ENCODE peak calls at places on chromosome 12, in six cellular contexts. R, W, J, V, A and Z are unnamed samples.
A peak's percentile ranks its signal among the peaks of the same experiment; 100 is the strongest.

GRCh38 chr12:111687255-111687654 is 1.4 kb downstream of the ACAD10 start:
- DNase-seq in W (no peak), R (no peak), J (no peak), V (no peak), A (no peak), Z (peak; percentile 10)

GRCh38 chr12:98397323-98398105 is 117.9 kb upstream of the TMPO start:
- DNase-seq in J (peak; percentile 70), R (peak; percentile 84), W (peak; percentile 56), A (peak; percentile 91), V (peak; percentile 85), Z (peak; percentile 65)

GRCh38 chr12:4214912-4215861 is 58.4 kb upstream of the CCND2 start:
- DNase-seq in J (no peak), V (peak; percentile 79), R (peak; percentile 75), W (no peak), A (peak; percentile 91), Z (peak; percentile 26)

GRCh38 chr12:28569698-28570411 is 379.6 kb downstream of the CCDC91 start:
- DNase-seq in A (no peak), R (no peak), W (no peak), J (no peak), V (no peak), Z (no peak)

GRCh38 chr12:120445911-120446909 is at the start of the genes GATC and TRIAP1:
- DNase-seq in J (peak; percentile 83), R (peak; percentile 85), A (peak; percentile 96), W (peak; percentile 79), V (peak; percentile 93), Z (peak; percentile 93)

GRCh38 chr12:98644433-98644711 is 216 bp downstream of the IKBIP start:
- DNase-seq in R (no peak), J (no peak), W (no peak), A (no peak), V (no peak), Z (no peak)

GRCh38 chr12:6278439-6279255 is 31.8 kb upstream of the PLEKHG6 start:
- DNase-seq in A (peak; percentile 96), V (peak; percentile 93), R (peak; percentile 91), J (peak; percentile 78), W (peak; percentile 71), Z (peak; percentile 83)

GRCh38 chr12:70236990-70237389 is 6.2 kb upstream of the CNOT2 start:
- DNase-seq in W (no peak), R (no peak), A (no peak), V (no peak), J (no peak), Z (no peak)

GRCh38 chr12:131137836-131138637 is 184.3 kb downstream of the ADGRD1 start:
- DNase-seq in V (no peak), J (no peak), W (no peak), A (peak; percentile 67), R (peak; percentile 58), Z (no peak)

GRCh38 chr12:99131761-99132199 is 486.7 kb downstream of the APAF1 start:
- DNase-seq in R (no peak), W (no peak), A (no peak), V (peak; percentile 61), J (no peak), Z (no peak)

GRCh38 chr12:117282490-117282889 is 78.9 kb downstream of the NOS1 start:
- DNase-seq in W (no peak), A (no peak), R (no peak), V (no peak), J (no peak), Z (no peak)

GRCh38 chr12:45343269-45344051 is 127.6 kb downstream of the ANO6 start:
- DNase-seq in A (no peak), V (no peak), W (no peak), R (no peak), J (no peak), Z (no peak)

DNA sequence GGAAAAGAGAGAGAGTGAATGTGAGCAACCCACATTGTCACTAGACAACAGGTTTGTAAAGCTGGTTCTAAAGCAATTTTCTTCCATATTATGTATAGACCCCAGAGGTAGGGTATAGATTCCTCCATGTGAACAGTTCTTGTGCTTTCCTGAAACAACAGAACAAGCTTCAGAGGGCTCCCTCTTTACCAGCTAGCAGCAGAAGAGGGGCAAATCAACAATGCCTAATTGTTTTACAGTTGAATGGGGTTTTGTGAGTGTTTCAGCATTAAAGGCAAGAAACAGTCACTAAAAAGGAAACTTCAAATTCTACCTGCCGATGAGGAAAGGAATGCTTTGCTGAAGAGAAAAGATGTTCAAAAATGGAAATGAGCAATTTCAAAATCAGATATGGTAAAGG is 341.2 kb upstream of the KITLG start:
- DNase-seq in W (no peak), A (no peak), R (no peak), J (no peak), V (no peak), Z (no peak)
- H3K4me3 ChIP-seq in W (no peak overlapping the region), A (no peak overlapping the region), R (no peak overlapping the region), J (no peak overlapping the region), V (no peak overlapping the region), Z (no peak overlapping the region)

GRCh38 chr12:39905152-39905551 is 200.7 kb downstream of the SLC2A13 start:
- DNase-seq in A (no peak), R (peak; percentile 65), W (no peak), J (no peak), V (peak; percentile 67), Z (no peak)
- H3K27ac ChIP-seq in A (no peak overlapping the region), R (peak overlapping the region; percentile 60), W (no peak overlapping the region), J (no peak overlapping the region), V (no peak overlapping the region), Z (no peak overlapping the region)

GRCh38 chr12:122399592-122400373 is 22.7 kb downstream of the CLIP1 start:
- DNase-seq in W (peak; percentile 7), R (peak; percentile 78), J (peak; percentile 14), V (peak; percentile 88), A (peak; percentile 78), Z (peak; percentile 53)
- H3K4me3 ChIP-seq in W (no peak overlapping the region), R (no peak overlapping the region), J (peak overlapping the region; percentile 11), V (peak overlapping the region; percentile 71), A (no peak overlapping the region), Z (no peak overlapping the region)

GRCh38 chr12:23834076-23834475 is 115.4 kb downstream of the SOX5 start:
- DNase-seq in W (no peak), R (no peak), V (no peak), A (no peak), J (no peak), Z (no peak)

GRCh38 chr12:23827353-23827752 is 122.1 kb downstream of the SOX5 start:
- DNase-seq in J (no peak), A (no peak), W (no peak), V (no peak), R (no peak), Z (no peak)

GRCh38 chr12:23830210-23830609 is 119.3 kb downstream of the SOX5 start:
- DNase-seq in V (no peak), J (no peak), A (no peak), R (no peak), W (no peak), Z (no peak)

GRCh38 chr12:23831739-23832138 is 117.7 kb downstream of the SOX5 start:
- DNase-seq in W (no peak), A (no peak), R (no peak), V (no peak), J (no peak), Z (no peak)
- H3K27ac ChIP-seq in W (no peak overlapping the region), A (no peak overlapping the region), R (no peak overlapping the region), V (no peak overlapping the region), J (no peak overlapping the region), Z (no peak overlapping the region)

GRCh38 chr12:57242329-57242690 is 8.7 kb downstream of the STAC3 start:
- DNase-seq in J (no peak), W (no peak), R (peak; percentile 77), V (peak; percentile 91), A (peak; percentile 83), Z (no peak)

GRCh38 chr12:57240069-57240921 is 10.7 kb downstream of the STAC3 start:
- DNase-seq in A (peak; percentile 89), R (peak; percentile 74), J (peak; percentile 56), W (peak; percentile 54), V (peak; percentile 79), Z (peak; percentile 73)

GRCh38 chr12:57242691-57243454 is 8.1 kb downstream of the STAC3 start:
- DNase-seq in W (no peak), R (peak; percentile 76), A (peak; percentile 89), V (peak; percentile 76), J (peak; percentile 52), Z (peak; percentile 57)

GRCh38 chr12:57240926-57241555 is 9.9 kb downstream of the STAC3 start:
- DNase-seq in V (peak; percentile 71), A (peak; percentile 82), J (no peak), R (peak; percentile 70), W (no peak), Z (no peak)

GRCh38 chr12:57241556-57242310 is 9.3 kb downstream of the STAC3 start:
- DNase-seq in W (no peak), V (peak; percentile 67), R (peak; percentile 63), A (peak; percentile 76), J (no peak), Z (no peak)
- H3K4me3 ChIP-seq in W (no peak overlapping the region), V (peak overlapping the region; percentile 12), R (no peak overlapping the region), A (no peak overlapping the region), J (no peak overlapping the region), Z (no peak overlapping the region)

GRCh38 chr12:110115675-110116074 is 8.5 kb upstream of the IFT81 start:
- DNase-seq in J (no peak), V (no peak), A (no peak), W (no peak), R (no peak), Z (no peak)

GRCh38 chr12:110116623-110117022 is 7.5 kb upstream of the IFT81 start:
- DNase-seq in W (no peak), R (no peak), J (no peak), A (no peak), V (no peak), Z (no peak)

GRCh38 chr12:110114596-110114995 is 9.6 kb upstream of the IFT81 start:
- DNase-seq in V (no peak), R (no peak), A (no peak), J (no peak), W (no peak), Z (no peak)

GRCh38 chr12:110120878-110121277 is 3.3 kb upstream of the IFT81 start:
- DNase-seq in R (no peak), J (no peak), W (no peak), A (no peak), V (no peak), Z (no peak)

DNA sequence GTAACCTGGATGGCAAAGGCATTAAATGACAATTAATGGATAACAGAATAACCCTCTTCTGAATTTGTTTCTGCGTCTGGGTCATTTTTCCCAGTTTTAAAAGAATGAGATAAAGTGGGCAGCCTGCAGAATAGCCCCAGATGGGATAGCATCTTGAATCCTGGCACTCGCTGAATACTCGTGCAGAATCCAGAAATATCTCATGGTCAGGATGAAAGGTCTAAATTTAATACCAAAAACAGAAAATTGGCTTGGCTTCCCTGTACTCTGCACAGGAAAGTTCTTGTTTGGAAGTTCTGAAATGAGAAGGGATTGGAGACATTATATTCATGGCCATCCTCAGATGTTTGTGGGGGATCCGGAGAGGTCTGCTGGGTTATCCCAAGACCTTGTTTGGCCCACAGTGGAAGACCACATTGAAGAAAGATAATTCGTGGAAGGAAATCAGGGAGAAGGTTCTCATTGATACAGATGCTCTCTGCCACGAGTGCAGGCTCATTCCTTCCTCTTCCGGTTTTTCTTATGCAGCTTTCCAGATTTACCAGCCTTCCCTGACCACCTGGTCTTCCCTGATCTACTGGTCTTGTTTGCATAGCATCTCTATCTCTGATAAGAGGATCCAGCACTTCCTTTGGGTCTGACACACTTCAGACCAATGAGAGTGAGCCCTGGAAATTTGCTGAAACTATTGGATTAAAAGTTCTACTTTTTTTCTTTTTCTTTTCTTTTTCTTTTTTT is 6.0 kb upstream of the IFT81 start:
- DNase-seq in V (no peak), W (no peak), A (no peak), R (no peak), J (no peak), Z (no peak)
- H3K27ac ChIP-seq in V (no peak overlapping the region), W (no peak overlapping the region), A (no peak overlapping the region), R (no peak overlapping the region), J (no peak overlapping the region), Z (no peak overlapping the region)

GRCh38 chr12:57610553-57611115 is 601 bp upstream of the ARHGEF25 start:
- DNase-seq in V (peak; percentile 62), A (no peak), W (no peak), R (no peak), J (no peak), Z (no peak)
- H3K4me3 ChIP-seq in V (peak overlapping the region; percentile 70), A (peak overlapping the region; percentile 54), W (peak overlapping the region; percentile 59), R (peak overlapping the region; percentile 77), J (peak overlapping the region; percentile 46), Z (peak overlapping the region; percentile 60)